ENCODE peak calls at places on chromosomes 13 and 19, in nine cellular contexts. K, P, I, Y, Q, N, B, L and S are unnamed samples.

GRCh38 chr13:57030671-57031070 is 110.0 kb upstream of the PRR20A start:
- DNase-seq in K (no peak), P (no peak), I (no peak), Y (no peak), Q (no peak), N (no peak), B (peak), L (no peak), S (no peak)

GRCh38 chr19:10516064-10516385 is 1.2 kb downstream of the S1PR5 start:
- DNase-seq in K (no peak), P (no peak), I (no peak), Y (no peak), Q (no peak), N (no peak), B (no peak), L (no peak), S (no peak)

GRCh38 chr13:57044910-57045309 is 95.8 kb upstream of the PRR20A start:
- DNase-seq in K (no peak), P (no peak), I (no peak), Y (no peak), Q (no peak), N (no peak), B (no peak), L (no peak), S (no peak)

GRCh38 chr13:23966691-23967615 is 69.7 kb upstream of the C1QTNF9B start:
- DNase-seq in K (no peak), P (no peak), I (no peak), Y (peak), Q (no peak), N (no peak), B (no peak), L (no peak), S (no peak)

GRCh38 chr13:98508280-98509074 is 68.4 kb downstream of the STK24 start:
- DNase-seq in K (no peak), P (no peak), I (no peak), Y (no peak), Q (no peak), N (no peak), B (no peak), L (peak), S (no peak)

GRCh38 chr13:113086031-113086750 is 19.4 kb upstream of the F7 start:
- DNase-seq in K (peak), P (no peak), I (no peak), Y (no peak), Q (no peak), N (no peak), B (peak), L (no peak), S (no peak)

GRCh38 chr13:26390203-26390602 is 136.3 kb downstream of the CDK8 start:
- DNase-seq in K (no peak), P (no peak), I (no peak), Y (no peak), Q (no peak), N (no peak), B (no peak), L (no peak), S (no peak)

GRCh38 chr13:103140001-103140671 is 73.9 kb upstream of the SLC10A2 start:
- DNase-seq in K (no peak), P (no peak), I (peak), Y (peak), Q (no peak), N (no peak), B (no peak), L (peak), S (no peak)

GRCh38 chr13:105346141-105346766 is 1189.2 kb downstream of the EFNB2 start:
- DNase-seq in K (no peak), P (no peak), I (no peak), Y (no peak), Q (no peak), N (no peak), B (no peak), L (peak), S (no peak)

GRCh38 chr13:100602472-100603142 is 14.0 kb upstream of the GGACT start:
- DNase-seq in K (no peak), P (no peak), I (no peak), Y (no peak), Q (no peak), N (no peak), B (no peak), L (no peak), S (no peak)

GRCh38 chr19:56351208-56351607 is 36.6 kb upstream of the ZSCAN5A start:
- DNase-seq in K (no peak), P (no peak), I (no peak), Y (no peak), Q (no peak), N (no peak), B (no peak), L (no peak), S (no peak)

GRCh38 chr19:18612772-18613588 is at the start of gene TMEM59L:
- DNase-seq in K (peak), P (no peak), I (no peak), Y (no peak), Q (no peak), N (peak), B (peak), L (no peak), S (no peak)

GRCh38 chr19:36140289-36141038 is 598 bp downstream of the CAPNS1 start:
- DNase-seq in K (no peak), P (no peak), I (peak), Y (no peak), Q (peak), N (peak), B (no peak), L (no peak), S (no peak)

GRCh38 chr19:42370068-42370520 is 20.0 kb downstream of the CNFN start:
- DNase-seq in K (no peak), P (no peak), I (no peak), Y (no peak), Q (no peak), N (peak), B (no peak), L (no peak), S (no peak)

GRCh38 chr13:44908266-44908665 is 81.0 kb downstream of the NUFIP1 start:
- DNase-seq in K (no peak), P (no peak), I (no peak), Y (no peak), Q (no peak), N (no peak), B (no peak), L (no peak), S (no peak)

GRCh38 chr13:44908712-44909111 is 80.6 kb downstream of the NUFIP1 start:
- DNase-seq in K (no peak), P (no peak), I (no peak), Y (no peak), Q (no peak), N (no peak), B (no peak), L (no peak), S (no peak)

GRCh38 chr13:44904982-44905381 is 84.3 kb downstream of the NUFIP1 start:
- DNase-seq in K (no peak), P (no peak), I (no peak), Y (no peak), Q (peak), N (no peak), B (no peak), L (no peak), S (no peak)

GRCh38 chr13:44906230-44906629 is 83.0 kb downstream of the NUFIP1 start:
- DNase-seq in K (no peak), P (no peak), I (no peak), Y (no peak), Q (no peak), N (no peak), B (no peak), L (no peak), S (no peak)

DNA sequence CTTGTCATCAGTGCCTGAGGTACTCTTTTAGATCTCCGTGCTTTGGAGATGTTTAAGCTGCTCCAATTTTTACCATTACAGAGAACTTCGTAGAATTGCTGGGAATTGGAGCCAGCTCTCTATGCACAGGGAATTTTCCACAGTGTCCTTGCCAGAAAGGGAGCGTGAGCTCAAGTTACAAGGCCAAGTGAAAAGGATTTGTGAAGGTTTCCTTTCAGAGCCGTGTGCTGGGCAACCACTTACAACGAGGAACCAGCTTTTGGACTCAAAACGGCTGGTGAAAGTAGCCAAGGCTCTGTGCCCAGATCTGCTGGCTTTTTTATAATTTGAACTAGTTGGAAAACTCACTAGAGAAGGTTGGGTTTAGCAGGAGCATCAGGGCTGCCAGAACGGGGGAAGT is 82.5 kb downstream of the NUFIP1 start:
- DNase-seq in K (no peak), P (no peak), I (no peak), Y (no peak), Q (peak), N (no peak), B (no peak), L (no peak), S (no peak)
- TF ChIP-seq POLR2AphosphoS5 in K (no peak), P (no peak), I (no peak), Y (no peak), Q (no peak), N (no peak), B (no peak), L (no peak), S (no peak)

GRCh38 chr13:49112782-49113525 is 107.2 kb upstream of the MLNR start:
- DNase-seq in K (no peak), P (no peak), I (no peak), Y (no peak), Q (no peak), N (no peak), B (no peak), L (no peak), S (no peak)

GRCh38 chr13:49108204-49108603 is 111.9 kb upstream of the MLNR start:
- DNase-seq in K (no peak), P (no peak), I (no peak), Y (no peak), Q (no peak), N (no peak), B (no peak), L (no peak), S (no peak)

GRCh38 chr13:49113526-49114286 is 106.4 kb upstream of the MLNR start:
- DNase-seq in K (no peak), P (no peak), I (no peak), Y (no peak), Q (no peak), N (no peak), B (no peak), L (no peak), S (no peak)

DNA sequence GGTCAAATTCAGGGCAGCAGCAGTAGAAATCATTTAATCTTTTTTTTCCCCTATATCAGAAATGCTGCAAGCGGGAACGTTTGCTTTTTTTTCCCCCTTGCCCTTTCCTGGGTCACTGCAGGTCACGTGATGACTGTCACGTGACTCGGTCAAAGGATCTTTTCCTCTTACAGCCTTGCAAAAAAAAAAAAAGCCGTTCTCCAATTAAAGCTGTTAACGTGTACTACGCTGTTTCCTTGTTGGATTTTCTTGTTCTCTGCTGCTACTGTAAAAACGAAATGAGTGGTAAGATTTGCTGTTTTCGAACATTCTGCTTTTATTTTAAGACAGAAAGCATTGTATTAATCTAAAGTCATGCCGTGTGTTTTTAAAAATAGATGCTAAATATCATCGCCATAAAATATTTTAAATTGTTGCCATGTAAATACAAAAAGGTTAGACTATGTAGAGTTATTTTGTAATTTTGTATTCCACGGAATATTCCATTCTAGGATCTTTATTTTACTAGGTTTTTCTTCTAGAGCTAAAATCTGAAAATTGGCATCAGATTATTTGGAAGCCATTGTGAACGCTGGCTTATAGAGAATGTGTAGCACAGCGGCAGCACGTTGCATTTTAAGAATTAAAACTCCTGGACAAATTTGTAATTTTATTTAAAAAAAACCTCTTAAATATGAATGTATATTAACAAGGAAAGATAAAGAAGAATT is 109.9 kb upstream of the MLNR start:
- DNase-seq in K (no peak), P (peak), I (peak), Y (peak), Q (peak), N (peak), B (peak), L (peak), S (peak)
- TF ChIP-seq POLR2AphosphoS5 in K (peak), P (peak), I (no peak), Y (no peak), Q (peak), N (no peak), B (no peak), L (peak), S (peak)

GRCh38 chr19:49592486-49593232 is 1.7 kb downstream of the PRR12 start:
- DNase-seq in K (no peak), P (no peak), I (no peak), Y (no peak), Q (no peak), N (no peak), B (peak), L (no peak), S (no peak)

GRCh38 chr19:49590071-49590970 is 661 bp upstream of the PRR12 start:
- DNase-seq in K (peak), P (peak), I (peak), Y (peak), Q (peak), N (peak), B (peak), L (peak), S (peak)

GRCh38 chr19:49593233-49594113 is 2.5 kb downstream of the PRR12 start:
- DNase-seq in K (peak), P (peak), I (peak), Y (peak), Q (peak), N (peak), B (peak), L (peak), S (peak)

GRCh38 chr19:49590971-49591730 is at the start of gene PRR12:
- DNase-seq in K (peak), P (no peak), I (peak), Y (no peak), Q (peak), N (peak), B (peak), L (no peak), S (peak)

DNA sequence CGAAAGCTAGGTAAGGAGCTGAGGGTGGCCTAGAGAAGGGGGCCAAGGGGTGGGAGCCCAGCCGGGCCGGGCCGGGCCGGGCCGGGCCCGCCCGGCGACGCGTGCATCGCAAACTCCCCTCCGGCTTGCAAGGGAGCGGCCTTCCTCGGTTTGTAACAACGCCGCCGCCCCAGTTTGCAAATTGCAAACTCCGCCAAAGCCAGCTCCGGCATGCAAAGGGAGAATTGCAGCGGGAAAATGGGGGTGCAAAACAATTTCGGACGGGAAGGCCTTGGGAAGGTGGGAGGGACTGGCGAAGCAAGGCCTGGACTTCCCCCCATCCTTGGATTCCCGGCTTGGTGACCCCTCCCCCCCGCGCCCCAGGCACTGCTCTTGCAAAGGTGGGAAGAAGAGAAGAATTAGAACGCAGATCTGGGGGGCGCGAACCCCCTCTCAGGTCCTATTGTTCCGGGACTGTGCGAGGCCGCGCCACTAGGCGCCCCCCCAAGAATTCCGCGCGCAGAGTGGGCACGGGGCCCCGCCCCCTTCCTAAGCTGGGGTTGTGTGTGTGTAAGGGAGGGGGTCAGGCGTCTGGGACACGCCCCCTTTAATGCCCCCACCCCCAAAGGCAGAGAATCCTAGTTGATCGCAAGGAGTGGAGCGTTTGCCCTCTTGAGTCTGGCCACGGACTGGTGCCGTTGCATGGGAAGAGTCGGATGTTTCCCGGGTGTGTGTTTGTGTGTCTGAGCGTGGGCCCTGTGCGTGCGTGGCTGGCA is 926 bp downstream of the PRR12 start:
- DNase-seq in K (peak), P (no peak), I (no peak), Y (no peak), Q (peak), N (peak), B (peak), L (no peak), S (no peak)
- TF ChIP-seq POLR2AphosphoS5 in K (no peak), P (peak), I (no peak), Y (peak), Q (no peak), N (no peak), B (no peak), L (peak), S (no peak)

GRCh38 chr13:21944610-21945009 is 273.7 kb downstream of the FGF9 start:
- DNase-seq in K (no peak), P (no peak), I (no peak), Y (no peak), Q (no peak), N (no peak), B (no peak), L (no peak), S (no peak)
- TF ChIP-seq POLR2AphosphoS5 in K (no peak), P (no peak), I (no peak), Y (no peak), Q (no peak), N (no peak), B (no peak), L (no peak), S (no peak)

GRCh38 chr19:40580619-40581018 is 3.9 kb downstream of the SHKBP1 start:
- DNase-seq in K (no peak), P (no peak), I (no peak), Y (no peak), Q (no peak), N (no peak), B (peak), L (no peak), S (no peak)

GRCh38 chr19:40581531-40581930 is 4.9 kb downstream of the SHKBP1 start:
- DNase-seq in K (no peak), P (no peak), I (no peak), Y (no peak), Q (no peak), N (no peak), B (no peak), L (no peak), S (no peak)

GRCh38 chr19:40576585-40577451 is at the start of gene SHKBP1:
- DNase-seq in K (peak), P (peak), I (peak), Y (peak), Q (peak), N (peak), B (peak), L (peak), S (peak)

GRCh38 chr19:40576181-40576584 is 490 bp upstream of the SHKBP1 start:
- DNase-seq in K (peak), P (no peak), I (no peak), Y (no peak), Q (no peak), N (peak), B (peak), L (no peak), S (no peak)

GRCh38 chr19:40578442-40578908 is 1.8 kb downstream of the SHKBP1 start:
- DNase-seq in K (no peak), P (no peak), I (no peak), Y (no peak), Q (no peak), N (peak), B (no peak), L (no peak), S (no peak)
- TF ChIP-seq POLR2AphosphoS5 in K (no peak), P (no peak), I (no peak), Y (no peak), Q (no peak), N (no peak), B (no peak), L (no peak), S (no peak)

GRCh38 chr19:45492627-45493470 is 4.0 kb downstream of the RTN2 start:
- DNase-seq in K (peak), P (no peak), I (no peak), Y (no peak), Q (no peak), N (peak), B (no peak), L (peak), S (no peak)
- TF ChIP-seq POLR2AphosphoS5 in K (no peak), P (no peak), I (no peak), Y (no peak), Q (no peak), N (no peak), B (peak), L (peak), S (no peak)

DNA sequence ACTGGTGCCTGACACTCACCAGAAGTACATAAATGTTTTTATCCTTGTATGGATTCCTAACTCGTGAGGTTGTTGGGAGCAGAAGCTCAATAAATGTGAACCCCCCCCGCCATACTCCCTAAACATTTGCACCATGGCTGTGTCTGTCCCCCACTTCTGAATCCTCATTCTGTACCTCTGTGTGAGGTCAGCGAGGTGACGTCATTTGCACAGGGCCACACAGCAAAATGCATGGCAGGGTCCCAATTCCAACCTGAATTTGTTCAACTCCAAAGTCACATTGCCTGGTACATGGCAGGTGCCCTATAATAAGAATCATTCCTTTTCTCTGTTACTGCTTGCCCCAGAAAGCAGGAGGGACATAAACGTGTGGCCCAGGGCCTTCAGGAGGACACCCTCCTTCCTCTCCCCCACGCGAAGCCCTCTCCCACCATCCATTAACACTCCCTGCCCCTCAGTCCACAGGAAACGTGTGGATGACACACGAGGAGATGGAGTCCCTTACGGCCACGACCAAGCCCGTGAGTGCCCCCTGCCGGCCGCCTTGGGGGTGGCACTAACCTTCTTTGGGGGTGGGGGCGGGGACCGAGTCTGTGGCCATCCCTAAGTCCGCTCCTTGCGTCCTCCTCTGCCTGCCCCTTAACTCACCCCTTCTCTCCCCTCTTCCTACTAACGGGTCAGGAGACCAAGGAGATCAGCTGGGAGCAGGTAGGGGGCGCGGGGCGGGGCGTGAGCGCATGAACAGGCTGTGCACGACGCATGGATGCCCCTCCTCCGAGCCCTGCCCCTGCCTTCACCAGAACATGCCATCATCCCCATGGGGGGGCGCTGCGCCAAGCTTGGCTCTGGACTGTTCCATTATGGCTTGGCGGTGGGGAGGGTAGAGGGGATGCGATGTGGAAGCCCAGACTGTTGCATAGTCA is 9.4 kb downstream of the HRC start:
- DNase-seq in K (peak), P (no peak), I (peak), Y (peak), Q (peak), N (peak), B (peak), L (peak), S (peak)
- TF ChIP-seq POLR2AphosphoS5 in K (no peak), P (no peak), I (no peak), Y (no peak), Q (no peak), N (peak), B (peak), L (no peak), S (no peak)